ENCODE peak calls at places on chromosomes 7 and 10, in eight cellular contexts. W, N, P, D, V, Q, Z and F are unnamed samples. For H3K9me3, the result is how much of the 10 kb centered on the place peaks cover.

GRCh38 chr10:97407211-97407951 is 6.2 kb upstream of the RRP12 start:
- DNase-seq in N (no peak), V (no peak), W (no peak), D (peak), Z (no peak), Q (peak), P (peak), F (peak)

GRCh38 chr7:1227071-1227804 is 5.4 kb upstream of the UNCX start:
- DNase-seq in N (no peak), Z (no peak), W (no peak), P (no peak), D (no peak), V (no peak), Q (no peak), F (no peak)

GRCh38 chr7:151735186-151735853 is 141.6 kb downstream of the PRKAG2 start:
- DNase-seq in N (no peak), V (peak), D (no peak), P (no peak), Q (no peak), W (no peak), Z (no peak), F (no peak)

GRCh38 chr7:132713893-132714292 is 137.6 kb upstream of the PLXNA4 start:
- DNase-seq in P (no peak), N (no peak), W (no peak), Q (no peak), Z (no peak), V (no peak), D (no peak), F (no peak)

GRCh38 chr7:27992092-27992491 is 188.5 kb downstream of the JAZF1 start:
- DNase-seq in P (no peak), Z (no peak), N (no peak), Q (no peak), D (no peak), W (no peak), V (no peak), F (no peak)

GRCh38 chr7:149422065-149422913 is 38.6 kb downstream of the ZNF777 start:
- DNase-seq in Z (peak), Q (peak), P (peak), V (peak), D (no peak), N (no peak), W (no peak), F (peak)

GRCh38 chr10:101042667-101043355 is 11.8 kb downstream of the SFXN3 start:
- DNase-seq in V (peak), N (peak), Z (peak), D (peak), P (peak), Q (peak), W (peak), F (peak)

GRCh38 chr7:82091126-82091682 is 321.4 kb upstream of the HGF start:
- DNase-seq in P (no peak), Z (no peak), N (no peak), V (no peak), W (no peak), Q (no peak), D (no peak), F (no peak)

GRCh38 chr7:51142741-51143390 is 173.7 kb downstream of the COBL start:
- DNase-seq in Z (no peak), Q (no peak), D (no peak), V (no peak), P (no peak), W (no peak), N (no peak), F (no peak)

GRCh38 chr10:88289342-88289741 is 293.8 kb downstream of the RNLS start:
- DNase-seq in V (no peak), N (no peak), Z (no peak), D (no peak), Q (no peak), W (no peak), P (no peak), F (no peak)

GRCh38 chr7:70788276-70788675 is 343.7 kb upstream of the GALNT17 start:
- DNase-seq in Q (no peak), P (no peak), V (no peak), N (peak), D (no peak), Z (no peak), W (no peak), F (no peak)

GRCh38 chr7:1359051-1359400 is 100.2 kb downstream of the MICALL2 start:
- DNase-seq in V (peak), D (peak), Z (no peak), P (no peak), Q (no peak), W (no peak), N (no peak), F (no peak)

GRCh38 chr7:140062118-140062527 is 628 bp downstream of the PARP12 start:
- DNase-seq in D (no peak), N (no peak), W (no peak), P (no peak), Q (peak), Z (no peak), V (no peak), F (peak)

GRCh38 chr10:118002581-118002980 is 44.2 kb downstream of the RAB11FIP2 start:
- DNase-seq in W (no peak), P (no peak), Z (no peak), Q (no peak), N (no peak), D (no peak), V (no peak), F (no peak)

GRCh38 chr7:124918662-124919061 is 11.0 kb downstream of the POT1 start:
- DNase-seq in Q (no peak), V (no peak), N (no peak), P (no peak), Z (no peak), D (no peak), W (no peak), F (no peak)

GRCh38 chr10:22481106-22481505 is 135.8 kb downstream of the SPAG6 start:
- DNase-seq in V (no peak), N (no peak), Q (no peak), Z (no peak), W (no peak), D (no peak), P (no peak), F (no peak)

GRCh38 chr7:155660059-155660757 is 15.7 kb downstream of the RBM33 start:
- DNase-seq in V (no peak), W (no peak), Q (no peak), Z (no peak), N (no peak), P (no peak), D (no peak), F (no peak)

GRCh38 chr10:86232646-86233045 is 133.9 kb downstream of the GRID1 start:
- DNase-seq in W (no peak), D (no peak), N (no peak), P (no peak), Q (no peak), V (no peak), Z (no peak), F (no peak)

GRCh38 chr10:33025039-33025438 is 67.0 kb upstream of the ITGB1 start:
- DNase-seq in W (no peak), Q (no peak), D (no peak), N (no peak), Z (no peak), P (no peak), V (no peak), F (no peak)

GRCh38 chr10:76868088-76868949 is 769.3 kb downstream of the KCNMA1 start:
- DNase-seq in N (no peak), Z (no peak), P (no peak), W (no peak), D (no peak), V (no peak), Q (no peak), F (no peak)

GRCh38 chr7:67100956-67101361 is 104.3 kb downstream of the TYW1 start:
- DNase-seq in Z (no peak), W (no peak), Q (no peak), V (no peak), N (no peak), D (no peak), P (no peak), F (peak)

GRCh38 chr7:43463401-43463980 is 119.4 kb upstream of the STK17A start:
- DNase-seq in W (no peak), N (no peak), V (no peak), Z (no peak), Q (no peak), D (no peak), P (no peak), F (no peak)

GRCh38 chr7:131149429-131149774 is 178.3 kb upstream of the MKLN1 start:
- DNase-seq in Q (no peak), V (no peak), P (no peak), Z (no peak), N (no peak), W (no peak), D (no peak), F (no peak)

GRCh38 chr7:156558198-156558597 is 82.4 kb upstream of the RNF32 start:
- DNase-seq in N (no peak), Z (no peak), D (no peak), P (no peak), V (no peak), W (no peak), Q (no peak), F (no peak)

GRCh38 chr10:72800000-72800740 is 93.4 kb upstream of the OIT3 start:
- DNase-seq in Z (no peak), W (no peak), P (no peak), D (no peak), V (no peak), N (no peak), Q (no peak), F (no peak)

GRCh38 chr7:28674359-28674782 is 262.1 kb downstream of the CREB5 start:
- DNase-seq in V (no peak), D (no peak), N (no peak), P (no peak), Q (no peak), Z (no peak), W (no peak), F (no peak)

GRCh38 chr10:119940487-119940886 is 48.0 kb downstream of the SEC23IP start:
- DNase-seq in N (no peak), P (no peak), Z (no peak), W (no peak), Q (no peak), V (no peak), D (no peak), F (no peak)

GRCh38 chr10:107498983-107499382 is 334.5 kb upstream of the SORCS1 start:
- DNase-seq in N (no peak), P (no peak), V (no peak), W (no peak), Q (no peak), Z (no peak), D (no peak), F (no peak)

GRCh38 chr7:47008461-47008860 is 573.5 kb downstream of the TNS3 start:
- DNase-seq in W (no peak), P (no peak), N (no peak), Z (no peak), V (no peak), Q (no peak), D (no peak), F (no peak)

GRCh38 chr10:114304566-114305421 is 65.7 kb downstream of the VWA2 start:
- DNase-seq in Z (no peak), D (peak), V (no peak), N (no peak), Q (peak), P (no peak), W (no peak), F (peak)

GRCh38 chr10:88893611-88894010 is 13.6 kb downstream of the STAMBPL1 start:
- DNase-seq in Q (no peak), P (no peak), N (no peak), Z (peak), D (peak), W (no peak), V (no peak), F (no peak)

GRCh38 chr10:89053555-89053954 is 63.0 kb downstream of the FAS start:
- DNase-seq in Z (no peak), D (no peak), V (peak), Q (no peak), P (no peak), W (no peak), N (no peak), F (no peak)

GRCh38 chr7:95396136-95397032 is at the start of gene PON3:
- DNase-seq in D (peak), P (peak), Z (peak), Q (peak), N (peak), V (no peak), W (no peak), F (peak)

GRCh38 chr10:119301397-119301796 is 94.0 kb downstream of the GRK5 start:
- DNase-seq in P (no peak), D (no peak), W (no peak), Z (no peak), N (no peak), Q (no peak), V (peak), F (peak)

GRCh38 chr7:140232959-140233649 is 56.3 kb upstream of the KDM7A start:
- DNase-seq in P (no peak), Z (no peak), N (no peak), Q (no peak), V (no peak), D (no peak), W (no peak), F (no peak)

GRCh38 chr7:138752568-138753518 is 45.0 kb upstream of the TMEM213 start:
- DNase-seq in Z (peak), N (peak), P (peak), D (no peak), Q (peak), V (peak), W (no peak), F (peak)

GRCh38 chr7:55366461-55367138 is 1.5 kb downstream of the LANCL2 start:
- DNase-seq in N (no peak), W (no peak), V (no peak), Z (no peak), D (no peak), P (no peak), Q (no peak), F (no peak)

GRCh38 chr7:21355406-21355874 is 72.4 kb upstream of the SP4 start:
- DNase-seq in D (no peak), P (no peak), Z (no peak), W (no peak), Q (no peak), N (no peak), V (no peak), F (peak)

GRCh38 chr7:105656922-105657521 is 75.7 kb upstream of the EFCAB10 start:
- DNase-seq in Z (no peak), D (peak), V (no peak), Q (peak), N (no peak), P (no peak), W (no peak), F (peak)

GRCh38 chr7:105654095-105654686 is 72.9 kb upstream of the EFCAB10 start:
- DNase-seq in V (no peak), N (no peak), Z (no peak), W (no peak), D (peak), Q (no peak), P (no peak), F (no peak)

GRCh38 chr7:105655901-105656380 is 74.6 kb upstream of the EFCAB10 start:
- DNase-seq in Q (no peak), V (no peak), W (no peak), P (no peak), D (peak), Z (no peak), N (no peak), F (no peak)

GRCh38 chr7:105653441-105654005 is 72.2 kb upstream of the EFCAB10 start:
- DNase-seq in Q (peak), Z (no peak), P (no peak), D (peak), N (no peak), W (no peak), V (no peak), F (no peak)

GRCh38 chr7:105654994-105655900 is 74.0 kb upstream of the EFCAB10 start:
- DNase-seq in Q (peak), W (no peak), P (peak), V (peak), Z (no peak), N (no peak), D (peak), F (peak)
- H3K4me3 ChIP-seq in Q (no peak), W (no peak), P (no peak), V (no peak), Z (no peak), N (no peak), D (no peak), F (no peak)

GRCh38 chr7:158850390-158851174 is 5.8 kb upstream of the DYNC2I1 start:
- DNase-seq in N (no peak), D (no peak), Z (no peak), W (no peak), P (no peak), Q (no peak), V (no peak), F (no peak)
- H3K9me3 ChIP-seq in N (under half), D (under half), Z (under half), W (under half), P (under half), Q (under half), V (under half), F (under half)

DNA sequence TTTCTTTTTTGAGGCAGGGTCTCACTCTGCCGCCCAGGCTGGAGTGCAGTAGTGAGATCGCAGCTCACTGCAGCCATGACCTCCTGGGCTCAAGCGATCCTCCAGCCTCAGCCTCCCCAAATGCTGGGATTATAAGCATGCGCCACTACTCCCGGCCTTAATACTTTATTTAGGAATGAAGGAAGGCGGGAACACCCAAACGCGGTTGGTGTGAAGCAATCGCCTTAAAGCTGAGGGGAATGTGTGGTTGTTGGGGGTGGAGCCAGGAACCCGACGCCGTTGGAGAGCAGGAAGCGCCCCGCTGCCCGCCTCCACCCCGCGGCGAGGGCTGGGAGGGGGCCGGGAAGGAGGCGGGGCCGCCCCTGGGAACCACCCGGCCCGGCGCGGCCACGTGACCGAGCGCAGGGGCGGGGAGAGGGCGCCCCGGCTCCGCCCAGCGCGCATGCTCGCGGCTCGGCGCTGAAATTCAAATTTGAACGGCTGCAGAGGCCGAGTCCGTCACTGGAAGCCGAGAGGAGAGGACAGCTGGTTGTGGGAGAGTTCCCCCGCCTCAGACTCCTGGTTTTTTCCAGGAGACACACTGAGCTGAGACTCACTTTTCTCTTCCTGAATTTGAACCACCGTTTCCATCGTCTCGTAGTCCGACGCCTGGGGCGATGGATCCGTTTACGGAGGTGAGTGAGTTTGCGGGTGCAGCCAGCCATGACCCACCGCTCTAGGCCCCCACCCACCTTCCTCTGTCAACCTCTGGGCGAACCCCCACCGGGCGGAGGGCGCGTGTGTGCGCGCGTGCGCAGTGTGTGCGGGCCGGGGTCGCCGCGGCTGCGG is at the start of gene ANLN:
- DNase-seq in N (peak), D (peak), Z (peak), V (peak), W (peak), Q (peak), P (peak), F (peak)
- TF ChIP-seq POLR2A in N (no peak), D (no peak), Z (peak), V (no peak), W (no peak), Q (peak), P (no peak), F (no peak)

GRCh38 chr10:128633864-128634541 is 507.8 kb upstream of the MKI67 start:
- DNase-seq in D (no peak), W (no peak), Q (no peak), V (no peak), P (no peak), Z (no peak), N (no peak), F (peak)

GRCh38 chr10:128629111-128630096 is 503.2 kb upstream of the MKI67 start:
- DNase-seq in W (no peak), V (no peak), Z (no peak), N (no peak), Q (no peak), P (no peak), D (no peak), F (no peak)

GRCh38 chr10:128632694-128633093 is 506.5 kb upstream of the MKI67 start:
- DNase-seq in Z (no peak), V (no peak), Q (no peak), N (no peak), P (no peak), D (no peak), W (no peak), F (no peak)

GRCh38 chr10:128630787-128631252 is 504.6 kb upstream of the MKI67 start:
- DNase-seq in Z (no peak), P (no peak), W (no peak), V (no peak), D (no peak), N (no peak), Q (no peak), F (no peak)

GRCh38 chr10:128631801-128632241 is 505.6 kb upstream of the MKI67 start:
- DNase-seq in P (no peak), W (no peak), N (no peak), Q (no peak), Z (no peak), V (no peak), D (no peak), F (no peak)
- H3K4me3 ChIP-seq in P (no peak), W (no peak), N (no peak), Q (no peak), Z (no peak), V (no peak), D (no peak), F (no peak)

DNA sequence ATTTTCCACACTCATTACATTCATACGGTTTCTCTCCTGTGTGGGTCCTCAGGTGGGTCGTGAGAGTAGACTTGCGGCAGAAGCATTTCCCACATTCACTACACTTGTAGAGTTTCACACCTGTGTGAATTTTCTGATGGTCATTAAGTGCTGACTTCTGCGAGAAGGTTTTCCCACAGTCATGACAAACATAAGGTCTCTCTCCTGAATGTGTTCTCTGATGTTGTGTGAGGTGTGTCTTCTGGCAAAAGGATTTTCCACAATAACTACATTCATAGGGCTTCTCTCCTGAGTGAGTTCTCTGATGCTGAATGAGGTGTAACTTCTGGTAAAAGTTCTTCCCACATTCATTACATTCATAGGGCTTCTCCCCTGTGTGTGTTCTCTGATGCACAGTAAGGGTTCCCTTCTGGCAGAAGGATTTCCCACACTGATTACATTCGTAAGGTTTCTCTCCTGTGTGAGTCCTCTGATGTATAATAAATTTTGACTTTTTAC is 15.1 kb downstream of the ZNF12 start:
- DNase-seq in V (no peak), W (no peak), N (no peak), Q (no peak), P (no peak), Z (no peak), D (no peak), F (no peak)
- H3K9me3 ChIP-seq in V (half or more), W (half or more), N (half or more), Q (under half), P (under half), Z (half or more), D (half or more), F (half or more)

GRCh38 chr7:77351539-77352004 is 64.6 kb downstream of the GSAP start:
- DNase-seq in Q (no peak), W (no peak), N (no peak), D (no peak), P (no peak), V (no peak), Z (no peak), F (peak)
- TF ChIP-seq POLR2A in Q (no peak), W (no peak), N (no peak), D (no peak), P (no peak), V (no peak), Z (no peak), F (no peak)